ENCODE peak calls at places on chromosomes 7 and 10, in seven cellular contexts. E, J, F, Y, U, O and N are unnamed samples.

GRCh38 chr7:131945313-131945831 is 388.9 kb upstream of the PODXL start:
- DNase-seq in Y (peak; percentile 9), J (no peak), E (peak; percentile 15), U (peak; percentile 93), F (peak; percentile 46), O (peak; percentile 68), N (peak; percentile 47)

GRCh38 chr7:106484562-106484961 is 176.4 kb downstream of the CCDC71L start:
- DNase-seq in U (no peak), Y (no peak), F (no peak), J (no peak), E (no peak), O (no peak), N (no peak)

GRCh38 chr10:33116293-33116697 is 158.3 kb upstream of the ITGB1 start:
- DNase-seq in F (no peak), O (peak; percentile 48), J (no peak), E (peak; percentile 41), U (peak; percentile 60), Y (peak; percentile 53), N (peak; percentile 6)

GRCh38 chr10:61063911-61064310 is 119.9 kb upstream of the RHOBTB1 start:
- DNase-seq in F (no peak), E (no peak), U (no peak), Y (peak; percentile 59), O (no peak), J (no peak), N (no peak)

GRCh38 chr7:14902589-14902963 is at the start of gene DGKB:
- DNase-seq in U (peak; percentile 52), J (no peak), F (no peak), Y (no peak), O (no peak), E (no peak), N (peak; percentile 29)

GRCh38 chr7:74493295-74493694 is 39.6 kb downstream of the GTF2IRD1 start:
- DNase-seq in O (no peak), F (no peak), J (no peak), E (no peak), Y (no peak), U (no peak), N (no peak)

GRCh38 chr10:125284875-125285597 is 124.7 kb upstream of the CTBP2 start:
- DNase-seq in F (no peak), U (no peak), E (peak; percentile 58), J (no peak), O (peak; percentile 9), Y (no peak), N (no peak)

GRCh38 chr10:70272925-70273316 is 10.9 kb downstream of the NPFFR1 start:
- DNase-seq in J (peak; percentile 74), O (peak; percentile 10), F (no peak), U (peak; percentile 49), Y (no peak), E (no peak), N (no peak)

GRCh38 chr7:36286241-36286640 is 103.4 kb upstream of the ANLN start:
- DNase-seq in Y (no peak), F (no peak), U (no peak), E (no peak), O (no peak), J (no peak), N (no peak)

GRCh38 chr7:45696476-45696875 is 122.3 kb downstream of the ADCY1 start:
- DNase-seq in Y (no peak), F (no peak), O (no peak), U (no peak), E (no peak), J (no peak), N (no peak)

GRCh38 chr10:35223016-35223415 is 96.4 kb downstream of the CREM start:
- DNase-seq in F (no peak), O (no peak), E (no peak), J (no peak), Y (peak; percentile 23), U (no peak), N (no peak)

GRCh38 chr7:150940446-150941102 is 37.5 kb downstream of the KCNH2 start:
- DNase-seq in J (no peak), E (no peak), U (no peak), Y (no peak), F (no peak), O (no peak), N (no peak)

GRCh38 chr10:133564816-133565215 is 567 bp downstream of the SYCE1 start:
- DNase-seq in E (no peak), U (no peak), J (no peak), Y (no peak), F (no peak), O (no peak), N (no peak)

GRCh38 chr7:22375359-22376048 is 18.6 kb upstream of the RAPGEF5 start:
- DNase-seq in J (no peak), O (no peak), F (no peak), E (no peak), Y (no peak), U (peak; percentile 54), N (no peak)

DNA sequence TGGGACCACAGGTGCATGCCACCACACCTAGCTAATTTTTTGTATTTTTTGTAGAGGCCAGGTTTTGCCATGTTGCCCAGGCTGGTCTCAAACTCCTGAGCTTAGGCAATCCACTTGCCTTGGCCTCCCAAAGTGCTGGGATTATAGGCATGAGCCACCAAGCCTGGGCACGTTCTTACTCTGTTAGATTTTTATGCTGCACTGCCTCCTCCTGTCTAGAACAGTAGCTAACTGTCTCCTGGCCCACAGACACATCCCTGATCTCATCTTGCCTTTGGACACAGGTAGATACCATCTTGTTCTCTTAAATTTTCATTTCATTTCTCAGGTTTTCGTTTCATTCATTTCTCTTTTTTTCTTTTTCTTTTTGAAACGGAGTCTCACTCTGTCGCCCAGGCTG is 41.1 kb downstream of the BLVRA start:
- DNase-seq in Y (peak; percentile 45), J (no peak), O (peak; percentile 18), E (no peak), U (no peak), F (no peak), N (peak; percentile 62)
- TF ChIP-seq JUND in Y (no peak), J (no peak), O (no peak), E (no peak), U (no peak), F (no peak), N (no peak)

GRCh38 chr7:30970594-30971094 is 6.9 kb downstream of the GHRHR start:
- DNase-seq in J (no peak), F (no peak), E (no peak), U (peak; percentile 21), Y (no peak), O (no peak), N (no peak)
- TF ChIP-seq JUND in J (no peak), F (no peak), E (no peak), U (no peak), Y (no peak), O (no peak), N (no peak)

GRCh38 chr10:74983383-74983782 is 128.1 kb upstream of the SAMD8 start:
- DNase-seq in Y (no peak), E (no peak), F (no peak), O (no peak), J (no peak), U (no peak), N (no peak)
- TF ChIP-seq JUND in Y (no peak), E (no peak), F (no peak), O (no peak), J (no peak), U (no peak), N (no peak)

GRCh38 chr7:138029941-138030340 is 28.1 kb upstream of the CREB3L2 start:
- DNase-seq in Y (no peak), J (no peak), F (no peak), E (no peak), U (no peak), O (no peak), N (no peak)
- TF ChIP-seq JUND in Y (no peak), J (no peak), F (no peak), E (no peak), U (no peak), O (no peak), N (no peak)

DNA sequence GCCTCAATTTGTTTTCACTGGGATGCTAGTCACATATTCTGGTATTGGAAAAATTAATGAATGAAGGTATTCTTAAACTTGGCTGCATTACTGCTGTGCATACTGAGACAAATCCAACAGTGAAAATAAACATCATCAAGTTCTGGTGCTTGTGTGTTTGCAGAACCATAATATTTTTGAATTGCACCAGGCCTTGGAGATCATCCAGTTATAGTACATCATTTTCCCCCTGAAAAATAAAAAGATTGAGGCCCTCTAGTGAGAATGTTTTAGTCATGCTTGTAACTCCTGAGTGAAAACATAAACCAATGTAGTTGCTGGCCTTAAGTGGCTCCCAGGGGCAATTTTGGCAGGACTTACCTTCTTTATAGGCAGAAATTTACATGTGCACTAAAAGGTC is 218.7 kb upstream of the TMEM229A start:
- DNase-seq in F (no peak), Y (no peak), U (no peak), J (no peak), E (no peak), O (no peak), N (no peak)
- TF ChIP-seq JUND in F (no peak), Y (no peak), U (no peak), J (no peak), E (no peak), O (no peak), N (no peak)